ENCODE peak calls at places on chromosomes 6 and 20, in eight cellular contexts. R, X, T, B, H, P, N and E are unnamed samples.

GRCh38 chr6:81241717-81242116 is 510.8 kb downstream of the TENT5A start:
- DNase-seq in P (no peak), R (peak; percentile 25), T (peak; percentile 2), B (no peak), X (no peak), N (no peak), H (no peak), E (no peak)

GRCh38 chr6:131744432-131744831 is 33.6 kb upstream of the CTAGE9 start:
- DNase-seq in N (no peak), T (no peak), R (peak; percentile 18), P (no peak), B (no peak), X (no peak), H (no peak), E (no peak)

GRCh38 chr20:6490849-6491248 is 276.6 kb upstream of the BMP2 start:
- DNase-seq in X (no peak), P (no peak), R (no peak), B (no peak), N (no peak), H (no peak), T (no peak), E (no peak)

GRCh38 chr6:54156650-54157250 is 45.5 kb downstream of the MLIP start:
- DNase-seq in X (no peak), B (no peak), P (no peak), N (no peak), R (no peak), H (no peak), T (no peak), E (no peak)

GRCh38 chr6:169008641-169009040 is 245.0 kb downstream of the THBS2 start:
- DNase-seq in B (no peak), R (no peak), P (no peak), T (no peak), N (no peak), X (no peak), H (no peak), E (no peak)

GRCh38 chr20:13554076-13554475 is 84.7 kb downstream of the TASP1 start:
- DNase-seq in T (no peak), X (no peak), P (no peak), B (no peak), H (no peak), N (no peak), R (no peak), E (no peak)

GRCh38 chr20:58714340-58714922 is 21.8 kb downstream of the NPEPL1 start:
- DNase-seq in X (no peak), B (peak; percentile 7), H (peak; percentile 10), T (no peak), P (peak; percentile 5), N (no peak), R (no peak), E (no peak)

GRCh38 chr6:161161889-161162624 is 111.8 kb downstream of the AGPAT4 start:
- DNase-seq in N (no peak), H (no peak), R (no peak), P (no peak), T (peak; percentile 20), B (no peak), X (no peak), E (no peak)

GRCh38 chr6:111844921-111845320 is 28.3 kb downstream of the FYN start:
- DNase-seq in B (no peak), N (no peak), X (no peak), R (peak; percentile 63), H (no peak), P (no peak), T (no peak), E (no peak)

GRCh38 chr6:28794175-28795002 is 129.4 kb downstream of the TRIM27 start:
- DNase-seq in T (peak; percentile 73), B (no peak), X (no peak), P (no peak), H (no peak), R (no peak), N (no peak), E (peak; percentile 32)

GRCh38 chr6:45836438-45836824 is 179.2 kb downstream of the CLIC5 start:
- DNase-seq in N (no peak), P (no peak), B (no peak), R (no peak), X (no peak), H (no peak), T (no peak), E (no peak)

GRCh38 chr20:44962483-44962882 is 2.3 kb upstream of the TOMM34 start:
- DNase-seq in B (no peak), P (no peak), R (no peak), H (no peak), N (no peak), X (no peak), T (peak; percentile 30), E (no peak)

GRCh38 chr6:20575125-20575524 is 40.9 kb downstream of the CDKAL1 start:
- DNase-seq in B (no peak), H (no peak), T (no peak), N (no peak), R (no peak), X (no peak), P (no peak), E (no peak)

GRCh38 chr20:571754-572331 is 28.3 kb upstream of the CSNK2A1 start:
- DNase-seq in R (peak; percentile 70), B (peak; percentile 67), T (no peak), H (no peak), N (peak; percentile 66), P (no peak), X (no peak), E (no peak)

GRCh38 chr6:52643158-52643557 is 27.8 kb upstream of the TMEM14A start:
- DNase-seq in X (no peak), B (no peak), T (no peak), H (no peak), N (no peak), P (no peak), R (no peak), E (no peak)

GRCh38 chr6:30493643-30494250 is 4.4 kb downstream of the HLA-E start:
- DNase-seq in H (peak; percentile 63), R (peak; percentile 63), N (peak; percentile 28), P (no peak), B (no peak), X (no peak), T (no peak), E (peak; percentile 63)

GRCh38 chr6:159132664-159133063 is 36.5 kb upstream of the FNDC1 start:
- DNase-seq in P (no peak), B (no peak), X (no peak), N (no peak), H (no peak), T (no peak), R (no peak), E (no peak)

GRCh38 chr20:17315491-17316231 is 88.8 kb downstream of the PCSK2 start:
- DNase-seq in N (no peak), H (no peak), T (no peak), R (no peak), B (no peak), X (no peak), P (no peak), E (no peak)

GRCh38 chr6:49787176-49787575 is at the start of gene PGK2:
- DNase-seq in P (no peak), X (no peak), R (peak; percentile 67), B (no peak), N (no peak), T (no peak), H (no peak), E (no peak)

GRCh38 chr6:136982928-136983327 is 60.8 kb downstream of the SLC35D3 start:
- DNase-seq in H (no peak), N (no peak), B (no peak), T (peak; percentile 16), P (no peak), R (no peak), X (no peak), E (no peak)

GRCh38 chr6:34884996-34885395 is 2.8 kb downstream of the TAF11 start:
- DNase-seq in P (no peak), N (no peak), H (no peak), T (no peak), B (no peak), X (no peak), R (no peak), E (no peak)

GRCh38 chr6:6730831-6731230 is 142.3 kb downstream of the LY86 start:
- DNase-seq in H (no peak), X (no peak), B (no peak), N (no peak), T (peak; percentile 85), P (no peak), R (no peak), E (no peak)

GRCh38 chr6:31888281-31889258 is 8.9 kb downstream of the EHMT2 start:
- DNase-seq in B (peak; percentile 56), N (peak; percentile 57), H (peak; percentile 70), R (peak; percentile 86), P (no peak), T (no peak), X (peak; percentile 53), E (peak; percentile 72)

GRCh38 chr6:87697581-87698552 is 4.2 kb downstream of the AKIRIN2 start:
- DNase-seq in P (peak; percentile 50), X (no peak), R (no peak), T (peak; percentile 27), B (no peak), H (no peak), N (no peak), E (no peak)

GRCh38 chr20:20094410-20094809 is 42.1 kb downstream of the CFAP61 start:
- DNase-seq in H (no peak), P (no peak), T (no peak), X (no peak), B (no peak), R (no peak), N (no peak), E (no peak)

GRCh38 chr20:54063580-54063979 is 6.8 kb downstream of the BCAS1 start:
- DNase-seq in X (no peak), B (no peak), P (no peak), T (no peak), R (no peak), H (no peak), N (no peak), E (no peak)

GRCh38 chr6:113449051-113449450 is 408.1 kb upstream of the MARCKS start:
- DNase-seq in B (no peak), R (no peak), H (no peak), N (no peak), X (no peak), P (no peak), T (peak; percentile 74), E (no peak)

GRCh38 chr20:1489764-1490436 is 1.3 kb downstream of the SIRPB2 start:
- DNase-seq in R (no peak), X (no peak), N (no peak), H (no peak), P (no peak), B (no peak), T (peak; percentile 88), E (no peak)